ENCODE peak calls at places on chromosomes 11 and 22, in seven cellular contexts. J, B, X, G, R, L and O are unnamed samples.
A peak's percentile ranks its signal among the peaks of the same experiment; 100 is the strongest.

GRCh38 chr22:48748860-48749554 is 1078.7 kb downstream of the BRD1 start:
- DNase-seq in J (no peak), B (no peak), X (no peak), G (no peak), R (peak; percentile 53), L (peak; percentile 12), O (no peak)

GRCh38 chr22:38139901-38140300 is 29.4 kb upstream of the BAIAP2L2 start:
- DNase-seq in J (no peak), B (no peak), X (no peak), G (no peak), R (no peak), L (no peak), O (no peak)

GRCh38 chr11:85810871-85811611 is at the start of gene SYTL2:
- DNase-seq in J (peak; percentile 58), B (peak; percentile 73), X (peak; percentile 46), G (peak; percentile 85), R (peak; percentile 93), L (peak; percentile 81), O (peak; percentile 87)

GRCh38 chr11:77195071-77195705 is 67.1 kb downstream of the MYO7A start:
- DNase-seq in J (no peak), B (no peak), X (no peak), G (no peak), R (no peak), L (no peak), O (no peak)

GRCh38 chr11:75319035-75319877 is 32.2 kb downstream of the ARRB1 start:
- DNase-seq in J (no peak), B (no peak), X (no peak), G (peak; percentile 53), R (no peak), L (no peak), O (peak; percentile 79)

GRCh38 chr11:73810637-73811036 is 23.0 kb downstream of the MRPL48 start:
- DNase-seq in J (no peak), B (no peak), X (no peak), G (no peak), R (no peak), L (no peak), O (no peak)

GRCh38 chr22:41848468-41848867 is 15.6 kb downstream of the SREBF2 start:
- DNase-seq in J (peak; percentile 35), B (no peak), X (no peak), G (no peak), R (peak; percentile 86), L (peak; percentile 39), O (peak; percentile 84)

GRCh38 chr11:31957674-31958073 is 133.2 kb upstream of the RCN1 start:
- DNase-seq in J (no peak), B (no peak), X (no peak), G (no peak), R (no peak), L (no peak), O (no peak)

GRCh38 chr22:48453171-48453570 is 1374.5 kb downstream of the BRD1 start:
- DNase-seq in J (no peak), B (no peak), X (no peak), G (no peak), R (no peak), L (no peak), O (no peak)

GRCh38 chr11:10096987-10097386 is 197.0 kb downstream of the SBF2 start:
- DNase-seq in J (no peak), B (no peak), X (no peak), G (no peak), R (no peak), L (no peak), O (no peak)

GRCh38 chr11:73429121-73429740 is 53.0 kb downstream of the RELT start:
- DNase-seq in J (no peak), B (no peak), X (peak; percentile 60), G (peak; percentile 68), R (no peak), L (no peak), O (no peak)

GRCh38 chr11:61541568-61541967 is 33.0 kb downstream of the LRRC10B start:
- DNase-seq in J (peak; percentile 36), B (no peak), X (peak; percentile 45), G (peak; percentile 78), R (no peak), L (no peak), O (no peak)

GRCh38 chr22:42978453-42979103 is 36.4 kb downstream of the PACSIN2 start:
- DNase-seq in J (no peak), B (no peak), X (peak; percentile 73), G (peak; percentile 78), R (no peak), L (no peak), O (no peak)

GRCh38 chr11:128047026-128047425 is 540.3 kb downstream of the ETS1 start:
- DNase-seq in J (no peak), B (no peak), X (no peak), G (no peak), R (no peak), L (no peak), O (no peak)

GRCh38 chr11:92707173-92707619 is 262.3 kb upstream of the MTNR1B start:
- DNase-seq in J (no peak), B (peak; percentile 80), X (peak; percentile 6), G (no peak), R (no peak), L (peak; percentile 28), O (no peak)

GRCh38 chr11:37712246-37712645 is 1114.2 kb upstream of the RAG2 start:
- DNase-seq in J (no peak), B (peak; percentile 65), X (peak; percentile 15), G (peak; percentile 20), R (no peak), L (no peak), O (no peak)

GRCh38 chr22:28027453-28028448 is 108.7 kb upstream of the PITPNB start:
- DNase-seq in J (no peak), B (no peak), X (peak; percentile 41), G (no peak), R (no peak), L (no peak), O (no peak)

GRCh38 chr11:44658451-44658850 is 68.3 kb upstream of the TSPAN18 start:
- DNase-seq in J (peak; percentile 23), B (peak; percentile 66), X (peak; percentile 34), G (peak; percentile 25), R (no peak), L (no peak), O (peak; percentile 3)

GRCh38 chr11:96311120-96311568 is 31.9 kb downstream of the MAML2 start:
- DNase-seq in J (no peak), B (peak; percentile 42), X (peak; percentile 79), G (peak; percentile 78), R (no peak), L (no peak), O (no peak)

GRCh38 chr11:12705874-12706273 is 31.7 kb downstream of the TEAD1 start:
- DNase-seq in J (no peak), B (no peak), X (peak; percentile 45), G (no peak), R (no peak), L (no peak), O (no peak)

GRCh38 chr22:23827351-23827995 is 11.3 kb downstream of the DERL3 start:
- DNase-seq in J (no peak), B (no peak), X (no peak), G (no peak), R (no peak), L (no peak), O (no peak)

GRCh38 chr22:22593964-22594656 is 35.0 kb upstream of the PRAME start:
- DNase-seq in J (peak; percentile 53), B (peak; percentile 78), X (peak; percentile 68), G (peak; percentile 66), R (no peak), L (no peak), O (peak; percentile 33)

GRCh38 chr11:46391578-46392420 is at the start of gene CHRM4:
- DNase-seq in J (peak; percentile 65), B (peak; percentile 81), X (peak; percentile 52), G (no peak), R (peak; percentile 82), L (no peak), O (peak; percentile 50)

GRCh38 chr11:114614127-114614720 is 18.6 kb upstream of the NXPE4 start:
- DNase-seq in J (no peak), B (no peak), X (no peak), G (no peak), R (no peak), L (no peak), O (no peak)
- H3K4me3 ChIP-seq in J (no peak overlapping the region), B (no peak overlapping the region), X (no peak overlapping the region), G (no peak overlapping the region), R (no peak overlapping the region), L (no peak overlapping the region), O (no peak overlapping the region)

DNA sequence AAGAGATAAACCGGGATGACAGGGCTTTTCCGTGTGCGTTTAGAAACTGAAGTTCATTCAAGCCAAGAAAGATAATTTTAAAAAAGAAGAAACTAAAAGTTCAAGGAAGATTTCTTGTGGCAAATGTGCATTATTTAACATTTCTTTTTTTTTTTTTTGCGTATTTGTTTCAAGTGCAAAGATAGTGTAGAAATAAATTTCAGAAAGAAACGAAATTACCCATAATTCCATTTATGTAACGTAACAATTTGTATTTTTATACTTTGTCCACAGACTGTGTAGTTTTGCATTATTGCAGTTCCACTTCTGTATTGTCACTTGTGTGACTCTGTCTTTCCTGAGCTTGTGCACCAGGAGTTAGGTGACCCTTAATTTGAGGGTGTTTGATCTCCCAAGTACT is 24.0 kb downstream of the SNAP29 start:
- DNase-seq in J (no peak), B (no peak), X (no peak), G (no peak), R (no peak), L (no peak), O (no peak)
- H3K27ac ChIP-seq in J (no peak overlapping the region), B (no peak overlapping the region), X (no peak overlapping the region), G (no peak overlapping the region), R (no peak overlapping the region), L (no peak overlapping the region), O (no peak overlapping the region)

DNA sequence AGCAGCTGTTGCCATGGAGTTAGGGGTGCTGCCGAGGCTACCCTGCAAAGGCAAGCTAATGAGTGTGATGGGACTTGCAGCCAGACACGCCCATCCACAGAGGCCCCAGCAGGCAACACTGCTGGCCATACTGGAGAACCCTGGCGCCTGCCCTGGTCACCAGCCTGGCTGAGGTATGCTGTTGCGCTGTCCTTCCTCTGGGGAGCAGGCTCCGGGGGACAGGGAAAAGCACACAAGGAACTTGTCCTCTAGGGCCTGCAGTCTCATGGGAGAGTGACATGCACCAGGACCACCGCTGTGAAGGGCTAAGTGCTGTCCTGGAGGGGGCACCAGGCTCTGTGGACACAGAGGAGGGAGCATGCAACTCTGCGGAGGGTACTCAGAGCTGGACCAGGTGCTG is 35.8 kb downstream of the TOM1 start:
- DNase-seq in J (no peak), B (no peak), X (no peak), G (no peak), R (no peak), L (no peak), O (no peak)
- H3K9me3 ChIP-seq in J (no peaks in the 10 kb centered on the region), B (no peaks in the 10 kb centered on the region), X (no peaks in the 10 kb centered on the region), G (no peaks in the 10 kb centered on the region), R (no peaks in the 10 kb centered on the region), L (no peaks in the 10 kb centered on the region), O (no peaks in the 10 kb centered on the region)

GRCh38 chr22:40531951-40532900 is 104.3 kb downstream of the MRTFA start:
- DNase-seq in J (no peak), B (no peak), X (no peak), G (no peak), R (no peak), L (no peak), O (no peak)
- H3K4me3 ChIP-seq in J (peak overlapping the region; percentile 45), B (peak overlapping the region; percentile 27), X (peak overlapping the region; percentile 35), G (no peak overlapping the region), R (peak overlapping the region; percentile 28), L (peak overlapping the region; percentile 35), O (no peak overlapping the region)

GRCh38 chr11:3903207-3903896 is 47.9 kb downstream of the STIM1 start:
- DNase-seq in J (no peak), B (no peak), X (peak; percentile 44), G (peak; percentile 16), R (no peak), L (no peak), O (no peak)
- H3K27ac ChIP-seq in J (peak overlapping the region; percentile 20), B (no peak overlapping the region), X (no peak overlapping the region), G (peak overlapping the region; percentile 89), R (no peak overlapping the region), L (no peak overlapping the region), O (no peak overlapping the region)

GRCh38 chr11:110522456-110522855 is 92.7 kb downstream of the FDX1 start:
- DNase-seq in J (no peak), B (peak; percentile 94), X (no peak), G (no peak), R (no peak), L (no peak), O (peak; percentile 13)
- H3K9me3 ChIP-seq in J (no peaks in the 10 kb centered on the region), B (peaks cover 4% of the 10 kb centered on the region), X (no peaks in the 10 kb centered on the region), G (no peaks in the 10 kb centered on the region), R (peaks cover 7% of the 10 kb centered on the region), L (no peaks in the 10 kb centered on the region), O (no peaks in the 10 kb centered on the region)